ENCODE peak calls at places on chromosomes 6 and 20, in seven cellular contexts. One of them, this sample, is unnamed.

GRCh38 chr20:32018269-32019155 is 8.3 kb downstream of the CCM2L start:
- DNase-seq in SK-N-SH: peak; percentile 96
- DNase-seq in H9: peak; percentile 96
- DNase-seq in OCI-M1: peak; percentile 40
- DNase-seq in memory B cell: peak; percentile 36
- DNase-seq in SW 1271: peak; percentile 78
- DNase-seq in stimulated activated CD4-positive, alpha-beta T cell treated with anti-CD3 and anti-CD28 coated beads, Interleukin-15, amount 100 ng/mL, for 1 hour: peak; percentile 29
- DNase-seq in this sample: no peak

GRCh38 chr20:21518292-21518991 is 4.6 kb upstream of the NKX2-2 start:
- DNase-seq in SW 1271: no peak
- DNase-seq in memory B cell: no peak
- DNase-seq in OCI-M1: no peak
- DNase-seq in stimulated activated CD4-positive, alpha-beta T cell treated with anti-CD3 and anti-CD28 coated beads, Interleukin-15, amount 100 ng/mL, for 1 hour: no peak
- DNase-seq in SK-N-SH: peak; percentile 21
- DNase-seq in H9: peak; percentile 29
- DNase-seq in this sample: no peak

GRCh38 chr20:46324960-46325703 is 16.8 kb upstream of the CDH22 start:
- DNase-seq in OCI-M1: peak; percentile 58
- DNase-seq in stimulated activated CD4-positive, alpha-beta T cell treated with anti-CD3 and anti-CD28 coated beads, Interleukin-15, amount 100 ng/mL, for 1 hour: no peak
- DNase-seq in H9: peak; percentile 56
- DNase-seq in SK-N-SH: peak; percentile 71
- DNase-seq in memory B cell: no peak
- DNase-seq in SW 1271: peak; percentile 41
- DNase-seq in this sample: no peak

GRCh38 chr6:29005183-29005885 is at the start of gene ZNF311:
- DNase-seq in memory B cell: no peak
- DNase-seq in SK-N-SH: peak; percentile 36
- DNase-seq in stimulated activated CD4-positive, alpha-beta T cell treated with anti-CD3 and anti-CD28 coated beads, Interleukin-15, amount 100 ng/mL, for 1 hour: no peak
- DNase-seq in SW 1271: peak; percentile 1
- DNase-seq in H9: no peak
- DNase-seq in OCI-M1: peak; percentile 97
- DNase-seq in this sample: no peak

GRCh38 chr20:1331101-1331500 is 2.2 kb upstream of the SDCBP2 start:
- DNase-seq in H9: peak; percentile 18
- DNase-seq in memory B cell: no peak
- DNase-seq in OCI-M1: no peak
- DNase-seq in SW 1271: no peak
- DNase-seq in stimulated activated CD4-positive, alpha-beta T cell treated with anti-CD3 and anti-CD28 coated beads, Interleukin-15, amount 100 ng/mL, for 1 hour: no peak
- DNase-seq in SK-N-SH: no peak
- DNase-seq in this sample: no peak

GRCh38 chr6:32882879-32883250 is 28.9 kb downstream of the PSMB9 start:
- DNase-seq in SK-N-SH: no peak
- DNase-seq in SW 1271: no peak
- DNase-seq in OCI-M1: no peak
- DNase-seq in stimulated activated CD4-positive, alpha-beta T cell treated with anti-CD3 and anti-CD28 coated beads, Interleukin-15, amount 100 ng/mL, for 1 hour: no peak
- DNase-seq in H9: no peak
- DNase-seq in memory B cell: no peak
- DNase-seq in this sample: no peak

GRCh38 chr20:20318318-20319161 is 49.4 kb upstream of the INSM1 start:
- DNase-seq in memory B cell: no peak
- DNase-seq in SK-N-SH: no peak
- DNase-seq in SW 1271: no peak
- DNase-seq in OCI-M1: no peak
- DNase-seq in H9: no peak
- DNase-seq in stimulated activated CD4-positive, alpha-beta T cell treated with anti-CD3 and anti-CD28 coated beads, Interleukin-15, amount 100 ng/mL, for 1 hour: no peak
- DNase-seq in this sample: no peak

GRCh38 chr6:119978274-119978889 is 628.8 kb upstream of the MAN1A1 start:
- DNase-seq in SK-N-SH: peak; percentile 11
- DNase-seq in memory B cell: no peak
- DNase-seq in SW 1271: peak; percentile 17
- DNase-seq in OCI-M1: peak; percentile 67
- DNase-seq in H9: no peak
- DNase-seq in stimulated activated CD4-positive, alpha-beta T cell treated with anti-CD3 and anti-CD28 coated beads, Interleukin-15, amount 100 ng/mL, for 1 hour: no peak
- DNase-seq in this sample: no peak

GRCh38 chr20:14418441-14418840 is 81.0 kb upstream of the FLRT3 start:
- DNase-seq in SW 1271: no peak
- DNase-seq in memory B cell: no peak
- DNase-seq in SK-N-SH: no peak
- DNase-seq in OCI-M1: no peak
- DNase-seq in H9: no peak
- DNase-seq in stimulated activated CD4-positive, alpha-beta T cell treated with anti-CD3 and anti-CD28 coated beads, Interleukin-15, amount 100 ng/mL, for 1 hour: no peak
- DNase-seq in this sample: no peak

GRCh38 chr6:49003348-49003747 is 459.7 kb downstream of the MMUT start:
- DNase-seq in stimulated activated CD4-positive, alpha-beta T cell treated with anti-CD3 and anti-CD28 coated beads, Interleukin-15, amount 100 ng/mL, for 1 hour: no peak
- DNase-seq in memory B cell: no peak
- DNase-seq in H9: no peak
- DNase-seq in SW 1271: no peak
- DNase-seq in SK-N-SH: no peak
- DNase-seq in OCI-M1: no peak
- DNase-seq in this sample: no peak

GRCh38 chr6:42197574-42198362 is 3.0 kb upstream of the GUCA1B start:
- DNase-seq in memory B cell: no peak
- DNase-seq in stimulated activated CD4-positive, alpha-beta T cell treated with anti-CD3 and anti-CD28 coated beads, Interleukin-15, amount 100 ng/mL, for 1 hour: no peak
- DNase-seq in H9: no peak
- DNase-seq in SW 1271: no peak
- DNase-seq in SK-N-SH: no peak
- DNase-seq in OCI-M1: peak; percentile 59
- DNase-seq in this sample: no peak

GRCh38 chr6:93917216-93917615 is 497.9 kb upstream of the EPHA7 start:
- DNase-seq in OCI-M1: no peak
- DNase-seq in SW 1271: no peak
- DNase-seq in stimulated activated CD4-positive, alpha-beta T cell treated with anti-CD3 and anti-CD28 coated beads, Interleukin-15, amount 100 ng/mL, for 1 hour: no peak
- DNase-seq in memory B cell: no peak
- DNase-seq in SK-N-SH: no peak
- DNase-seq in H9: no peak
- DNase-seq in this sample: no peak

GRCh38 chr20:5000263-5001173 is 792 bp downstream of the SLC23A2 start:
- DNase-seq in H9: peak; percentile 54
- DNase-seq in SW 1271: no peak
- DNase-seq in stimulated activated CD4-positive, alpha-beta T cell treated with anti-CD3 and anti-CD28 coated beads, Interleukin-15, amount 100 ng/mL, for 1 hour: no peak
- DNase-seq in SK-N-SH: peak; percentile 81
- DNase-seq in memory B cell: no peak
- DNase-seq in OCI-M1: peak; percentile 11
- DNase-seq in this sample: no peak

GRCh38 chr20:12700701-12701100 is 308.1 kb upstream of the SPTLC3 start:
- DNase-seq in memory B cell: no peak
- DNase-seq in SK-N-SH: no peak
- DNase-seq in SW 1271: no peak
- DNase-seq in stimulated activated CD4-positive, alpha-beta T cell treated with anti-CD3 and anti-CD28 coated beads, Interleukin-15, amount 100 ng/mL, for 1 hour: no peak
- DNase-seq in OCI-M1: no peak
- DNase-seq in H9: peak; percentile 52
- DNase-seq in this sample: no peak

GRCh38 chr6:149717588-149718458 is at the start of gene LATS1:
- DNase-seq in H9: peak; percentile 82
- DNase-seq in SW 1271: peak; percentile 69
- DNase-seq in SK-N-SH: peak; percentile 91
- DNase-seq in OCI-M1: peak; percentile 93
- DNase-seq in stimulated activated CD4-positive, alpha-beta T cell treated with anti-CD3 and anti-CD28 coated beads, Interleukin-15, amount 100 ng/mL, for 1 hour: peak; percentile 89
- DNase-seq in memory B cell: peak; percentile 92
- DNase-seq in this sample: peak; percentile 64

GRCh38 chr6:88165087-88165876 is 865 bp downstream of the CNR1 start:
- DNase-seq in SK-N-SH: no peak
- DNase-seq in stimulated activated CD4-positive, alpha-beta T cell treated with anti-CD3 and anti-CD28 coated beads, Interleukin-15, amount 100 ng/mL, for 1 hour: no peak
- DNase-seq in OCI-M1: no peak
- DNase-seq in SW 1271: no peak
- DNase-seq in memory B cell: no peak
- DNase-seq in H9: no peak
- DNase-seq in this sample: no peak

GRCh38 chr20:52783769-52784168 is 188.4 kb upstream of the TSHZ2 start:
- DNase-seq in SK-N-SH: no peak
- DNase-seq in OCI-M1: no peak
- DNase-seq in memory B cell: no peak
- DNase-seq in SW 1271: no peak
- DNase-seq in H9: peak; percentile 59
- DNase-seq in stimulated activated CD4-positive, alpha-beta T cell treated with anti-CD3 and anti-CD28 coated beads, Interleukin-15, amount 100 ng/mL, for 1 hour: peak; percentile 2
- DNase-seq in this sample: no peak

GRCh38 chr6:45310118-45310788 is 17.9 kb upstream of the RUNX2 start:
- DNase-seq in stimulated activated CD4-positive, alpha-beta T cell treated with anti-CD3 and anti-CD28 coated beads, Interleukin-15, amount 100 ng/mL, for 1 hour: no peak
- DNase-seq in OCI-M1: no peak
- DNase-seq in H9: peak; percentile 31
- DNase-seq in SW 1271: no peak
- DNase-seq in SK-N-SH: no peak
- DNase-seq in memory B cell: no peak
- DNase-seq in this sample: no peak

GRCh38 chr20:16479666-16480065 is 93.6 kb downstream of the KIF16B start:
- DNase-seq in H9: no peak
- DNase-seq in memory B cell: no peak
- DNase-seq in stimulated activated CD4-positive, alpha-beta T cell treated with anti-CD3 and anti-CD28 coated beads, Interleukin-15, amount 100 ng/mL, for 1 hour: no peak
- DNase-seq in SW 1271: no peak
- DNase-seq in OCI-M1: no peak
- DNase-seq in SK-N-SH: no peak
- DNase-seq in this sample: no peak

This sample was measured in thoracic aorta.